ENCODE peak calls at places on chromosomes 5 and 9, in ten cellular contexts. L is upper lobe of right lung, S is uterus, N is H9, K is epithelial cell of proximal tubule, A is fibroblast of lung, T is stomach, F is HFFc6, P is adrenal gland, E is nephron progenitor cell. J is an unnamed sample.

GRCh38 chr5:15420201-15420600 is 79.8 kb upstream of the FBXL7 start:
- DNase-seq in L (no peak), S (peak; percentile 55), N (no peak), K (no peak), A (no peak), T (no peak), F (no peak), P (peak; percentile 18), E (no peak), J (no peak)

GRCh38 chr5:36928947-36929346 is 52.4 kb downstream of the NIPBL start:
- DNase-seq in L (no peak), S (no peak), N (no peak), K (no peak), A (peak; percentile 83), T (no peak), F (peak; percentile 71), P (no peak), E (no peak), J (no peak)

GRCh38 chr9:113216406-113216805 is 4.7 kb downstream of the FKBP15 start:
- DNase-seq in L (no peak), S (no peak), N (no peak), K (no peak), A (no peak), T (no peak), F (no peak), P (no peak), E (no peak), J (no peak)

GRCh38 chr9:37302277-37302676 is 120.2 kb upstream of the GRHPR start:
- DNase-seq in L (no peak), S (no peak), N (no peak), K (no peak), A (no peak), T (no peak), F (no peak), P (no peak), E (no peak), J (no peak)

GRCh38 chr9:76969716-76970115 is 49.7 kb upstream of the FOXB2 start:
- DNase-seq in L (no peak), S (no peak), N (no peak), K (no peak), A (no peak), T (no peak), F (no peak), P (no peak), E (no peak), J (no peak)

GRCh38 chr9:137606734-137607138 is 1.2 kb downstream of the ARRDC1 start:
- DNase-seq in L (no peak), S (peak; percentile 32), N (no peak), K (no peak), A (no peak), T (peak; percentile 38), F (no peak), P (no peak), E (peak; percentile 28), J (no peak)

GRCh38 chr9:22079873-22080341 is 70.8 kb upstream of the CDKN2B start:
- DNase-seq in L (no peak), S (peak; percentile 29), N (no peak), K (peak; percentile 94), A (peak; percentile 73), T (no peak), F (no peak), P (no peak), E (no peak), J (no peak)

GRCh38 chr5:151651997-151652645 is 34.6 kb downstream of the SPARC start:
- DNase-seq in L (peak; percentile 83), S (peak; percentile 81), N (peak; percentile 84), K (no peak), A (peak; percentile 79), T (peak; percentile 74), F (peak; percentile 74), P (peak; percentile 84), E (peak; percentile 84), J (peak; percentile 87)

GRCh38 chr5:26482817-26483375 is 555.5 kb downstream of the CDH9 start:
- DNase-seq in L (no peak), S (no peak), N (peak; percentile 81), K (no peak), A (no peak), T (no peak), F (no peak), P (peak; percentile 31), E (peak; percentile 38), J (peak; percentile 60)

GRCh38 chr5:26486631-26487030 is 551.8 kb downstream of the CDH9 start:
- DNase-seq in L (no peak), S (no peak), N (no peak), K (no peak), A (no peak), T (no peak), F (no peak), P (no peak), E (no peak), J (no peak)

GRCh38 chr5:26482076-26482816 is 556.1 kb downstream of the CDH9 start:
- DNase-seq in L (no peak), S (no peak), N (no peak), K (no peak), A (no peak), T (no peak), F (no peak), P (no peak), E (no peak), J (no peak)

GRCh38 chr5:26492835-26493459 is 545.4 kb downstream of the CDH9 start:
- DNase-seq in L (no peak), S (no peak), N (no peak), K (no peak), A (no peak), T (no peak), F (no peak), P (no peak), E (no peak), J (no peak)

GRCh38 chr5:26487553-26487952 is 550.8 kb downstream of the CDH9 start:
- DNase-seq in L (no peak), S (no peak), N (no peak), K (no peak), A (no peak), T (no peak), F (no peak), P (no peak), E (no peak), J (no peak)
- TF ChIP-seq CTCF in L (no peak), S (no peak), N (peak; percentile 49), K (no peak), A (no peak), T (no peak), F (no peak), P (no peak), E (no peak), J (no peak)

DNA sequence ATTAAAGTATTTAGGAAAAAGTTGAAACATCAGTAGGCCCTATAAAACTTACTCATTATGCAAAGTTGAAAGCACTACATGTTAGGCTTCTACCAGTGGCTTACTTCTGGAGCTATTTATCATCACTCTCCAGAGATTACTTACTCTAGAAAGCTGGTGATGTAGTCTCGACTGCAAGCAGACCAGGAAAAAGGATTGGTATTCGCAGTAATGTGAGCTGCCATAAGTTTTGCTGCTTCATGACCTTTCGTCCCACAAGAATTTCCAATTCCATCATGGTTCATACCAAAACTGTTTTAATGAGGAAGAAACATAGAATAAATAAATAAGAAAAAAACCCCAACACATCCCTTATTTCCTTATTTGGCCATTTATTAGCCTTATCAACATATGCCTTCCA is 181.9 kb downstream of the ADAMTS6 start:
- DNase-seq in L (no peak), S (no peak), N (no peak), K (no peak), A (peak; percentile 83), T (no peak), F (peak; percentile 86), P (no peak), E (no peak), J (no peak)
- TF ChIP-seq CTCF in L (no peak), S (no peak), N (no peak), K (no peak), A (no peak), T (no peak), F (no peak), P (no peak), E (no peak), J (no peak)

DNA sequence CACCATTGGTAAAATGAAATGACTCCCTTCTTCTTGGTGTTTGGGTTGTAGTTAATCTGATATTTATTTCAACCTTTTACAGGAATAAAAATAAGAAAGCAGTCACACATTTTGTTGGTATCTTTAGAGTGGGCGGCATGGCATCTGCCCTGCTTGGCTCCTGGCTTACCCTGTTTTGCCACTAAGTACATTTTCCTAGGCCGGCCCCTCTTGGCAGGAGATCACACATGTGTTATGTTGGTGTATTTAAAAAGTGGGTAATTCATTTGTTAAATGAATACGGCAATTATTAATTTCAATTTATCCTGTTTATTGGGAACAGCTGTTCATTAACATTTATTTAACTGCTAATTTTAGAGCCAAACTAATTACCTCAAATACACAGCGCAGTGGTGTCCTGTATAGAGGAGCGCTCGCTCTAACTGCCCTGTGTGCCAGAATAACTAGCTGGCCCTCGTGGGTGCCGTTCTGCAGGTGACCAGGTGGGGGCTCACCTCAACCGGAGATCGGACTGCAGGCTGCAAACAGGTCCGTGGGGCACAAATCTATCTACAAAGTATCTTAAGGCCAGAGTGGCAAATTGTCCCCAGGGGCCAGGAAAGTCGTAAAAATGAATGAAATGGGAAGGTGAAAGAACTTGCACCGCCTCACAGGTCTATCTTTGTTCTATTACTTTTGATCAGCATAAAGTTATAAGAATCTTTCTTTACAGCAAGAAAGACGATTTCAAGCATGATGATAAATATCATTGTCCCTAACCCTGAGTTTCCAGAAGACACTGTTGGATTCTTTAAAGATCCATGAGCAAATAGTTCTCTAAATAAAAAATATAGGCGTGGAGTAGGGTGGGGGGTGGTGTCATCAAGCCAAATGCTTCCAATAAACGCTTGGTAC is 26.2 kb upstream of the GPR151 start:
- DNase-seq in L (peak; percentile 78), S (peak; percentile 67), N (peak; percentile 85), K (no peak), A (peak; percentile 57), T (peak; percentile 80), F (peak; percentile 27), P (peak; percentile 80), E (peak; percentile 85), J (peak; percentile 91)
- TF ChIP-seq CTCF in L (peak; percentile 79), S (peak; percentile 84), N (peak; percentile 92), K (peak; percentile 96), A (peak; percentile 84), T (no peak), F (peak; percentile 88), P (peak; percentile 76), E (peak; percentile 91), J (peak; percentile 90)

GRCh38 chr9:115997923-115998322 is 155.7 kb upstream of the PAPPA start:
- DNase-seq in L (no peak), S (peak; percentile 20), N (no peak), K (no peak), A (peak; percentile 85), T (no peak), F (peak; percentile 79), P (no peak), E (no peak), J (no peak)

GRCh38 chr9:115998661-115999060 is 154.9 kb upstream of the PAPPA start:
- DNase-seq in L (no peak), S (no peak), N (no peak), K (no peak), A (no peak), T (no peak), F (no peak), P (no peak), E (no peak), J (no peak)

GRCh38 chr9:116000748-116001329 is 152.8 kb upstream of the PAPPA start:
- DNase-seq in L (no peak), S (no peak), N (peak; percentile 53), K (no peak), A (no peak), T (peak; percentile 26), F (no peak), P (no peak), E (peak; percentile 21), J (peak; percentile 54)

GRCh38 chr9:116002181-116002580 is 151.4 kb upstream of the PAPPA start:
- DNase-seq in L (no peak), S (no peak), N (no peak), K (no peak), A (no peak), T (no peak), F (no peak), P (no peak), E (no peak), J (no peak)

GRCh38 chr9:115999498-115999897 is 154.1 kb upstream of the PAPPA start:
- DNase-seq in L (no peak), S (no peak), N (no peak), K (no peak), A (peak; percentile 51), T (no peak), F (peak; percentile 32), P (no peak), E (no peak), J (no peak)
- TF ChIP-seq CTCF in L (no peak), S (no peak), N (no peak), K (no peak), A (no peak), T (no peak), F (no peak), P (no peak), E (no peak), J (no peak)